ENCODE peak calls at places on chromosomes 12 and 14, in four cellular contexts. U, J, Z and L are unnamed samples.

GRCh38 chr14:76918176-76918750 is 92.1 kb downstream of the LRRC74A start:
- DNase-seq in U (peak; percentile 77), Z (peak; percentile 94), J (peak; percentile 94), L (peak; percentile 93)

GRCh38 chr12:45191239-45191638 is 24.7 kb upstream of the ANO6 start:
- DNase-seq in Z (peak; percentile 30), J (peak; percentile 39), U (no peak), L (no peak)

GRCh38 chr12:25332143-25332542 is 81.4 kb upstream of the KRAS start:
- DNase-seq in U (no peak), Z (no peak), J (no peak), L (no peak)

GRCh38 chr12:94304566-94305061 is 155.1 kb downstream of the CEP83 start:
- DNase-seq in J (peak; percentile 21), Z (no peak), U (no peak), L (no peak)

GRCh38 chr12:8722286-8722685 is 24.5 kb downstream of the RIMKLB start:
- DNase-seq in U (no peak), J (no peak), Z (no peak), L (no peak)

GRCh38 chr12:98532687-98533304 is 17.4 kb downstream of the TMPO start:
- DNase-seq in U (no peak), Z (peak; percentile 64), J (peak; percentile 68), L (peak; percentile 83)

GRCh38 chr12:132593938-132594358 is 16.4 kb downstream of the LRCOL1 start:
- DNase-seq in U (peak; percentile 89), J (peak; percentile 81), Z (peak; percentile 93), L (peak; percentile 99)

GRCh38 chr12:121628037-121628436 is 1.7 kb downstream of the ORAI1 start:
- DNase-seq in Z (no peak), U (no peak), J (no peak), L (peak; percentile 81)

GRCh38 chr14:51446771-51447170 is 204.9 kb upstream of the FRMD6 start:
- DNase-seq in J (no peak), Z (no peak), U (no peak), L (no peak)

GRCh38 chr12:77047341-77048202 is 17.8 kb downstream of the E2F7 start:
- DNase-seq in U (no peak), J (no peak), Z (no peak), L (peak; percentile 11)

GRCh38 chr14:96502621-96503251 is 554 bp downstream of the PAPOLA start:
- DNase-seq in Z (peak; percentile 43), U (peak; percentile 66), J (peak; percentile 49), L (peak; percentile 84)

GRCh38 chr12:22978962-22979361 is 354.0 kb downstream of the ETNK1 start:
- DNase-seq in U (no peak), Z (peak; percentile 96), J (peak; percentile 90), L (peak; percentile 85)

GRCh38 chr14:103931422-103931821 is 3.2 kb downstream of the TDRD9 start:
- DNase-seq in J (peak; percentile 9), Z (no peak), U (no peak), L (no peak)

GRCh38 chr12:23704992-23705943 is 244.2 kb downstream of the SOX5 start:
- DNase-seq in J (no peak), Z (no peak), U (no peak), L (no peak)

GRCh38 chr12:114691810-114692557 is 8.0 kb upstream of the TBX3 start:
- DNase-seq in Z (peak; percentile 61), J (no peak), U (peak; percentile 14), L (peak; percentile 76)

GRCh38 chr14:34971381-34971780 is 11.4 kb upstream of the SRP54 start:
- DNase-seq in U (no peak), Z (no peak), J (no peak), L (no peak)

GRCh38 chr12:107131832-107132616 is 38.7 kb upstream of the CRY1 start:
- DNase-seq in J (peak; percentile 71), Z (peak; percentile 70), U (no peak), L (peak; percentile 87)

GRCh38 chr14:74478996-74479635 is 14.0 kb downstream of the NPC2 start:
- DNase-seq in Z (peak; percentile 40), J (peak; percentile 56), U (no peak), L (no peak)

GRCh38 chr12:47377414-47378221 is 297.9 kb upstream of the AMIGO2 start:
- DNase-seq in U (peak; percentile 97), J (peak; percentile 100), Z (peak; percentile 100), L (peak; percentile 95)

GRCh38 chr12:115404761-115405470 is 720.9 kb upstream of the TBX3 start:
- DNase-seq in J (peak; percentile 90), U (no peak), Z (peak; percentile 51), L (peak; percentile 32)

GRCh38 chr14:99512571-99513182 is 31.5 kb downstream of the CCNK start:
- DNase-seq in J (no peak), Z (no peak), U (no peak), L (peak; percentile 56)

GRCh38 chr12:69657376-69658137 is 41.5 kb downstream of the BEST3 start:
- DNase-seq in Z (peak; percentile 75), J (peak; percentile 18), U (peak; percentile 63), L (no peak)

GRCh38 chr12:53200458-53201169 is 6.4 kb downstream of the ITGB7 start:
- DNase-seq in J (no peak), U (no peak), Z (no peak), L (peak; percentile 32)

GRCh38 chr12:82650627-82651337 is 35.9 kb upstream of the TMTC2 start:
- DNase-seq in J (peak; percentile 28), Z (peak; percentile 35), U (no peak), L (no peak)

GRCh38 chr12:40569626-40570179 is 122.5 kb upstream of the CNTN1 start:
- DNase-seq in J (no peak), Z (peak; percentile 0), U (no peak), L (no peak)

GRCh38 chr12:88947486-88948043 is 367.3 kb upstream of the KITLG start:
- DNase-seq in U (no peak), Z (no peak), J (no peak), L (no peak)
- TF ChIP-seq CTCF in U (no peak), Z (no peak), J (no peak), L (no peak)

GRCh38 chr14:69664190-69664742 is 52.9 kb downstream of the SUSD6 start:
- DNase-seq in U (no peak), Z (no peak), J (no peak), L (no peak)
- H3K4me1 ChIP-seq in U (peaks cover 64% of the 10 kb centered on the region), Z (peaks cover 13% of the 10 kb centered on the region), J (peaks cover 30% of the 10 kb centered on the region), L (peaks cover 31% of the 10 kb centered on the region)

DNA sequence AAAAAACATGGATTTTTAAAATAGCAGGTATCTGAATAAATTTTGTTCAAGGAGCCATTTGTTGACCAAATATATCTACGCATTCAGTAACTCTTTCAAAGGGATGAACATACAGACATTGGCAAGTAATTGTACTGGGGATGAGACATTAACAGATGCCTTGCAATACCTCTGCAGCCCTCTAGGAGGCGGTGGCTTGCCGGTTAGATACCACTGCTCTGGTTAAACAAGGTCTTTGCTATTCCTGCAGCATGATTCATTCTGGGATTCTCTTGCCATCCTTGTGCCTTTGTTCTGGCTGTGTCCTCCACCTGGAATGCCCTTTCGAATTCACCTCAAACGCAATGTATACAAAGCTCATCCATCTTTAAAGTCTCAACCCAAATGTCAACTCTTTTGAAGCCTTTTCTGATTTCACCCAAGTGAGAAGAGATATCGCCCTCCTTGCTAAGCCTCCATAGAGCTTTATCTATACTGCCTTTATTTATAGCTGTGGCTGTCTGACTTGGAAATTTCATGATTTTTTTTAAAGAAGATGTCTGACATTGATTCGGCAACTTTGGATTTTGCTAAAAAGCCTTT is 131.0 kb upstream of the SRRM4 start:
- DNase-seq in Z (no peak), J (no peak), U (no peak), L (no peak)
- TF ChIP-seq CTCF in Z (peak; percentile 52), J (peak; percentile 26), U (peak; percentile 21), L (peak; percentile 18)

GRCh38 chr14:91369628-91370445 is 47.8 kb downstream of the CCDC88C start:
- DNase-seq in Z (peak; percentile 67), J (no peak), U (no peak), L (peak; percentile 87)

GRCh38 chr14:91373591-91374245 is 43.9 kb downstream of the CCDC88C start:
- DNase-seq in Z (no peak), U (no peak), J (no peak), L (peak; percentile 87)

GRCh38 chr14:91371011-91371989 is 46.3 kb downstream of the CCDC88C start:
- DNase-seq in J (no peak), U (no peak), Z (no peak), L (no peak)

GRCh38 chr14:91372680-91373495 is 44.7 kb downstream of the CCDC88C start:
- DNase-seq in U (no peak), Z (no peak), J (no peak), L (no peak)

DNA sequence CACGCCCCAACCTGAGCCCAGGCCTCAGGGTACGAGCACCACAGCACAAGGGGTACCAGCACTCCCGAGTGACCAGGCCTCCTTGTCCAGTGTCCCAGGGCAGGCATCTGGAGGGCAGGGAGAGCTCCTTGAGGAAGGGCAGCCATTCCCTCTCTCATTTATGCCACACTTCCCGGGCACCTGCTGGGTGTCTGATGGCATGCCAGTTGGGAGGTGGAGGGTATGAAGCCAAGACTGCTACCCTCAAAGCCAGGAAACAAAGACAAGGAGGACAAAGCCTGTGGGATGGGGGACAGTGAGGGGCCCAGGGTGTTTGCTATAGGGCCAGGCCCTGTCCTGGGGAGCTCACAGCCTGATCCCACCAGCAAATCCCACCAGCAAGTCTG is 45.6 kb downstream of the CCDC88C start:
- DNase-seq in J (no peak), Z (no peak), U (no peak), L (no peak)
- H3K4me1 ChIP-seq in J (peaks cover 1% of the 10 kb centered on the region), Z (no peaks in the 10 kb centered on the region), U (peaks cover 15% of the 10 kb centered on the region), L (no peaks in the 10 kb centered on the region)

DNA sequence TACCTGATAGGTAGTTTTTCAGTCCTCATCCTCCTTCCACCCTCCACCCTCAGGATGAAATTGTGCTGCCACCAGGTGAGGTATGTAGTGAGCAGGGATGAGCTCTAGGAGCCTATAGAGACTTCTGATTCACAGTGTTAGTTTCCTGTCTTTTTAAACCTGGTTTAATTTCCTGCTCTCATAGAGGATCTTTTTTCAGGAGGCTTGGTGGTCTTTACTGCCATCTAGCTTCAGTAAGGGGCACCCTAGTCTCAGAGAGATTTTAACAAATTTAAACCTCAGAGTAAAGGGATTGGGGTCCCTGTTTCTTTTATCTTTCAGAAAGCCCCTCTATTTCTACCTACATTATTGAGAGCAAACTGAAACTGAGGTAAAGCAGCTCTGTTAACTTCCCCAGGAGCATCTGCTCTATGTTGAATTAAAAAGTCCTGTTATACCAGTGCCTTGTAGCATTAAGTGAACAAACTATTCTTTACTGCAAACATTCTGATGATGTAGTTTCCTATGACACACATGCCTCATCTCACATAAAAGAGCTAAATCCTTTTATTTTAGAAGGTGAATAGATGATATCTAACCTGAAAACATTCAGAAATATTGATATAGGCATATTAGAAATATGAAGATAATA is 172.2 kb upstream of the DDHD1 start:
- DNase-seq in J (peak; percentile 32), Z (peak; percentile 49), U (no peak), L (no peak)
- TF ChIP-seq CTCF in J (peak; percentile 42), Z (peak; percentile 61), U (peak; percentile 6), L (peak; percentile 40)

GRCh38 chr14:93039649-93040315 is 75.9 kb downstream of the ITPK1 start:
- DNase-seq in Z (no peak), U (no peak), J (no peak), L (peak; percentile 59)
- H3K4me1 ChIP-seq in Z (peaks cover 7% of the 10 kb centered on the region), U (peaks cover 22% of the 10 kb centered on the region), J (peaks cover 59% of the 10 kb centered on the region), L (peaks cover 27% of the 10 kb centered on the region)

GRCh38 chr14:75906680-75907280 is 75.0 kb downstream of the TGFB3 start:
- DNase-seq in U (peak; percentile 35), Z (peak; percentile 79), J (peak; percentile 80), L (no peak)
- TF ChIP-seq CTCF in U (peak; percentile 94), Z (peak; percentile 83), J (peak; percentile 80), L (peak; percentile 94)

DNA sequence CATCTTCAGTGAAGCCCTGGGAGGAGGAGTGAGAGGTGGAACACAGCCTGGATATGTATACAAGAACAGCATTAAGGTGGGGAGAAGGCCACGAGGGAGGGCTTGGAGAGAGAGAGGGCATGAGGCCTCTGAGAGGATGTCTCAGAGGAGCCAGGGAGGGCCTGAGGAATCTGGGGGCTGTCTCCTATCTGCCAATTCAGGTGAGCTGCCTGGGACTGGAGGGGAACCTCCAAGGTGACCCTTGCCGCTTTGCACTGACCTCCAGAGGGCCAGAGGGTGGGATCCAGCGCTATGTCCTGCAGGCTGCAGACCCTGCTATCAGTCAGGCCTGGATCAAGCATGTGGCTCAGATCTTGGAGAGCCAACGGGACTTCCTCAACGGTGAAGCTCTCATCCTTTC is 4.4 kb downstream of the ARHGEF25 start:
- DNase-seq in J (no peak), U (no peak), Z (no peak), L (no peak)
- H3K4me1 ChIP-seq in J (peaks cover 4% of the 10 kb centered on the region), U (peaks cover 6% of the 10 kb centered on the region), Z (peaks cover 5% of the 10 kb centered on the region), L (peaks cover 14% of the 10 kb centered on the region)